ENCODE peak calls at places on chromosomes 7 and 10, in nine cellular contexts. A, R, W, F, L, X, O, M and G are unnamed samples.

GRCh38 chr10:88227342-88228018 is 355.6 kb downstream of the RNLS start:
- DNase-seq in M (no peak), L (no peak), W (no peak), A (peak; percentile 47), F (no peak), R (no peak), X (no peak), O (no peak), G (peak; percentile 44)

GRCh38 chr10:18328941-18329340 is 188.7 kb downstream of the CACNB2 start:
- DNase-seq in R (no peak), O (no peak), L (no peak), A (no peak), X (no peak), M (no peak), F (no peak), W (no peak), G (no peak)

GRCh38 chr10:14513061-14513460 is 182.3 kb upstream of the FRMD4A start:
- DNase-seq in R (no peak), A (no peak), L (no peak), M (no peak), O (no peak), W (no peak), X (no peak), F (no peak), G (no peak)

GRCh38 chr7:143172354-143172753 is 10.9 kb upstream of the TAS2R39 start:
- DNase-seq in L (peak; percentile 49), M (no peak), O (no peak), R (no peak), W (peak; percentile 89), X (peak; percentile 77), A (no peak), F (no peak), G (no peak)

GRCh38 chr10:42865716-42866114 is 83.1 kb downstream of the BMS1 start:
- DNase-seq in A (no peak), O (no peak), M (no peak), X (no peak), R (no peak), F (no peak), W (no peak), L (no peak), G (no peak)

GRCh38 chr7:2602736-2603387 is 28.9 kb upstream of the TTYH3 start:
- DNase-seq in X (no peak), W (no peak), R (no peak), F (no peak), L (no peak), M (no peak), A (no peak), O (no peak), G (no peak)

GRCh38 chr7:5223646-5224340 is 33.8 kb downstream of the WIPI2 start:
- DNase-seq in M (no peak), A (no peak), L (no peak), W (no peak), O (no peak), X (peak; percentile 30), F (no peak), R (no peak), G (no peak)

GRCh38 chr10:8037199-8037801 is 17.2 kb upstream of the GATA3 start:
- DNase-seq in M (no peak), X (no peak), L (no peak), O (no peak), W (no peak), F (peak; percentile 61), R (no peak), A (no peak), G (no peak)

GRCh38 chr7:14309432-14309831 is 320.0 kb upstream of the ETV1 start:
- DNase-seq in R (no peak), X (no peak), O (no peak), M (no peak), A (no peak), W (no peak), F (no peak), L (no peak), G (no peak)

GRCh38 chr7:65927489-65928448 is 54.2 kb downstream of the GUSB start:
- DNase-seq in F (no peak), X (no peak), R (peak; percentile 76), A (no peak), O (no peak), L (no peak), W (no peak), M (no peak), G (no peak)

GRCh38 chr10:6416892-6417512 is 163.1 kb downstream of the PRKCQ start:
- DNase-seq in X (no peak), W (peak; percentile 56), A (peak; percentile 44), R (peak; percentile 68), O (no peak), M (no peak), F (no peak), L (peak; percentile 59), G (peak; percentile 56)

GRCh38 chr7:98991141-98991540 is 112.8 kb downstream of the TRRAP start:
- DNase-seq in O (no peak), F (no peak), X (no peak), A (no peak), L (no peak), M (no peak), W (no peak), R (no peak), G (no peak)

GRCh38 chr10:126397640-126398382 is 9.5 kb upstream of the ADAM12 start:
- DNase-seq in R (no peak), O (peak; percentile 99), F (peak; percentile 79), L (peak; percentile 93), X (no peak), M (no peak), A (peak; percentile 100), W (no peak), G (peak; percentile 99)

GRCh38 chr10:61621538-61622150 is 41.1 kb upstream of the CABCOCO1 start:
- DNase-seq in M (no peak), O (no peak), R (no peak), A (no peak), X (no peak), W (no peak), F (no peak), L (peak; percentile 11), G (no peak)

GRCh38 chr7:36131499-36131898 is 21.6 kb upstream of the EEPD1 start:
- DNase-seq in F (peak; percentile 39), A (no peak), X (no peak), O (no peak), R (no peak), M (no peak), W (no peak), L (no peak), G (no peak)

DNA sequence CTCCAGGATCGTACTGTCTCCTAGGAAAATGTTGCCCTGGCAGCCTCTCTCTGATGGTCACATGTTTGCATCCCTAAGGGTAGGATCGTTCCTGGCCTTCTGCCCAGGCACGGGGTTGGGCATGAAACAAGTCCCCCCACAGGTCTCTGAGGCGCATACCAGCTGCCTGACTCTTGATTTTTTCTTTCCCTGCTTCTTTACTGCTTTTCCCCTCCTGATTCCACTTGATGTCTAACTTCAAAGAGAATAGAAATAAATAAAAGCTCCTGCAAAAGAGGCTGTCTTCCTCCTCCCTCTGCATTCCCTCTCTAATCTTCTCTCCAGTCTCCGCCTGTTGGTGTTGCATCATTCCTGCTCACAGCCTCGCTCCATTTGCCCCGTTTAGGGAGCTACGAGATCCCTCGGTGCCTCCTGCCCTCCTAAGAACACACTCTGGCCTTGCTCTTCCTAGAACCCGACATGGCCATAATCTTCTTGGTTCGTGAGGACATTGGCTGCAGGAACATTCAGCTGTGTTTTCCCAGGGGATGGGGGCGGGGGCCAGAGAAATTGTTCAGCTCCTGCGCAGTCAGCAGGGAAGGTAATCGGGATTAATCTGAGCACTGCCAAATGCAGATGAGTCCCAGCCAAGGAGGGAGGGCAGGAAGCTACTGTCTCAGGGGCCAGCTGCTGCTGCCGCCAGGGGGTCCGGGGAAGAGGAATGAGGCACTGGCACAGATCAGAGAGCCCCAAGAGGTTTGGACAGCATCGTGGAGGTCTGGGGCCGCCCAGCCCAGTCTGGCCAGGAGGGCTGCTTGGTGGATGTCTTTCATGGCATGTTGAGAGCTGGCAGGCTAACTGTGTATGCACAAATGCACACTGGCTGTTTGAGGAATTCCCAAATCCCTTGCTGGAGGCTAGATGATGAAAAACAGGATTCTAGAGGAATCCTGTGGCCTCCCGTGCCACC is 26.1 kb downstream of the LEP start:
- DNase-seq in W (no peak), O (peak; percentile 18), F (peak; percentile 89), X (no peak), M (peak; percentile 56), L (peak; percentile 87), R (peak; percentile 62), A (peak; percentile 70), G (peak; percentile 48)
- H3K4me3 ChIP-seq in W (no peak overlapping the region), O (no peak overlapping the region), F (peak overlapping the region; percentile 38), X (peak overlapping the region; percentile 16), M (no peak overlapping the region), L (peak overlapping the region; percentile 23), R (no peak overlapping the region), A (peak overlapping the region; percentile 19), G (peak overlapping the region; percentile 20)

GRCh38 chr10:12501851-12502525 is 152.6 kb downstream of the CAMK1D start:
- DNase-seq in R (peak; percentile 18), M (no peak), O (no peak), W (no peak), L (no peak), A (no peak), X (no peak), F (peak; percentile 54), G (no peak)
- TF ChIP-seq CTCF in R (no peak), M (no peak), O (no peak), W (no peak), L (no peak), A (no peak), X (no peak), F (peak; percentile 52), G (no peak)

DNA sequence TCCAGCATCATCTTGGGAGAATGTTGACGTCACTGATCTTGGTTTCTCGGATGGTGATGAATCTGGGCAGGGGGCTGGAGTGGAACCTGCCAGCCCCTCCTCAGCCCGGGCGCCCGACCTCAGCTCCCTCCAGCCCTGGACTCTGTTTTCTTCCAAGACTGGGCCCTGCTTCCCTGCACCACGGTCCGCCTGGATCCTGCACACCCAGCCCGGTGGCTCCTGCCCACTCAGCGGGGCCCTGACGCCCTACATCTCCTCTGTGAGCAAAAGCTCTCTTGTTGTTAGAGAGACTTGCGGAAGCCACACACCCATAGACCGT is 22.6 kb upstream of the FAM20C start:
- DNase-seq in M (no peak), X (no peak), A (no peak), W (no peak), F (no peak), R (no peak), O (no peak), L (no peak), G (no peak)
- H3K4me3 ChIP-seq in M (no peak overlapping the region), X (no peak overlapping the region), A (no peak overlapping the region), W (no peak overlapping the region), F (no peak overlapping the region), R (no peak overlapping the region), O (no peak overlapping the region), L (no peak overlapping the region), G (no peak overlapping the region)

DNA sequence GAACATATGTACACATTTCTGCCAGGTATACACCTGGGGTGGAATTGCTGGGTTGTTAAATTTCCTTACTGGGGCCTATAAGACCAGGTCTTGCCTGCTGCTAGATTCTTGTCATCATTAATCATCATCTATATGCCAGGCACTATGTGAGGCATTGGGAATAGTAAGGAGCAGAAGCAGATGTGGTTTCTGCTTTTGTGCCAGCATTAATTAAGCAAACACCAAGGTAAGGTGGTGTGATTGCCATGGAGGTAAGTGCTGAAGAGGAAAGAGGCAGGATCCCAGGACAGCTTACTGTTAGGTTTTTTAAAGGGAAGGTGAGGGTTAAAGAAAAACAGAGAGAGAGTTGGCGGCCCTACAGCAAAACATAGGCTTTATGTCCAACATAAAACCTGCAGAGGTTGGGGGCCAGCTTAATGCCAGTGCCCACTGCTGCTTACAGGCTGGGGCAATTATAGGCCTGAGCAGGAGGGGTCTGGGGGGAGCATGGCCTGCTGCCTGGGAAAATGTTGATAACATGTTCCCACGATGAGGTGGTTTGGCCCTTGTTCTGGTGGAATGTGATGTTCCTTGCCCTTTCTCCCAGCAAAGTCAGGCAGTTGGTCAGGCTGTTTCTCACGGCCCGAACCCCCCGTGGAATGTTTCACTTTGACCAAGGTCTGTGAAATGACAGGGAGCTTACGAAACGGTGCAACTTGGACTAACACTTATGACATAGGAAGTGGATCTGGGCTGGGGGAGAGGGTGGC is 93.9 kb downstream of the RBM20 start:
- DNase-seq in A (peak; percentile 44), L (no peak), O (no peak), X (no peak), W (no peak), F (no peak), M (no peak), R (no peak), G (peak; percentile 43)
- TF ChIP-seq CTCF in A (no peak), L (no peak), O (no peak), X (no peak), W (no peak), F (no peak), M (no peak), R (no peak), G (no peak)